ENCODE peak calls at places on chromosomes 2 and 18, in four cellular contexts. Y, B, Q and T are unnamed samples.
A peak's percentile ranks its signal among the peaks of the same experiment; 100 is the strongest.

GRCh38 chr18:59325965-59326364 is 7.5 kb upstream of the CPLX4 start:
- DNase-seq in Y (no peak), B (no peak), Q (no peak), T (no peak)

GRCh38 chr2:36369711-36370110 is 14.1 kb downstream of the CRIM1 start:
- DNase-seq in Y (no peak), B (no peak), Q (no peak), T (no peak)

GRCh38 chr2:24894750-24895149 is 25.3 kb downstream of the ADCY3 start:
- DNase-seq in Y (no peak), B (no peak), Q (no peak), T (no peak)

GRCh38 chr2:171610824-171611223 is 76.4 kb upstream of the DYNC1I2 start:
- DNase-seq in Y (no peak), B (no peak), Q (no peak), T (no peak)

GRCh38 chr2:127324635-127325034 is 30.7 kb upstream of the ERCC3 start:
- DNase-seq in Y (no peak), B (no peak), Q (peak; percentile 50), T (peak; percentile 39)

GRCh38 chr18:59049726-59050660 is 89.7 kb upstream of the SEC11C start:
- DNase-seq in Y (no peak), B (no peak), Q (no peak), T (no peak)

GRCh38 chr2:8605350-8606065 is 76.3 kb upstream of the ID2 start:
- DNase-seq in Y (no peak), B (peak; percentile 31), Q (no peak), T (no peak)

GRCh38 chr2:200130762-200131166 is 175.4 kb downstream of the MAIP1 start:
- DNase-seq in Y (no peak), B (no peak), Q (no peak), T (no peak)

GRCh38 chr2:239101807-239102206 is 253.9 kb downstream of the TWIST2 start:
- DNase-seq in Y (no peak), B (no peak), Q (no peak), T (no peak)

GRCh38 chr2:73593676-73594075 is 48.5 kb downstream of the NAT8 start:
- DNase-seq in Y (no peak), B (no peak), Q (no peak), T (no peak)

GRCh38 chr2:38702413-38702812 is 36.5 kb downstream of the GALM start:
- DNase-seq in Y (no peak), B (no peak), Q (peak; percentile 91), T (peak; percentile 72)

GRCh38 chr2:14363976-14364375 is 268.5 kb upstream of the LRATD1 start:
- DNase-seq in Y (no peak), B (no peak), Q (no peak), T (no peak)

GRCh38 chr2:177433402-177433801 is 40.8 kb downstream of the AGPS start:
- DNase-seq in Y (no peak), B (no peak), Q (no peak), T (no peak)

GRCh38 chr2:204131621-204132020 is 195.1 kb downstream of the ICOS start:
- DNase-seq in Y (no peak), B (no peak), Q (no peak), T (no peak)